ENCODE peak calls at places on chromosomes 5 and 9, in six cellular contexts. I, R, J, H, U and E are unnamed samples.
A peak's percentile ranks its signal among the peaks of the same experiment; 100 is the strongest.

GRCh38 chr5:84248013-84248412 is 136.7 kb downstream of the EDIL3 start:
- DNase-seq in I (no peak), R (no peak), J (no peak), H (no peak), U (no peak), E (no peak)

GRCh38 chr9:92671323-92671722 is 1.4 kb upstream of the IPPK start:
- DNase-seq in I (peak; percentile 15), R (peak; percentile 80), J (peak; percentile 92), H (no peak), U (no peak), E (peak; percentile 16)

GRCh38 chr9:129146441-129146933 is 31.6 kb downstream of the IER5L start:
- DNase-seq in I (no peak), R (no peak), J (no peak), H (no peak), U (no peak), E (no peak)

GRCh38 chr9:114166606-114167572 is 11.6 kb downstream of the COL27A1 start:
- DNase-seq in I (no peak), R (no peak), J (peak; percentile 28), H (no peak), U (no peak), E (no peak)

GRCh38 chr5:150352531-150353394 is 4.7 kb upstream of the TCOF1 start:
- DNase-seq in I (no peak), R (no peak), J (peak; percentile 76), H (no peak), U (no peak), E (no peak)

GRCh38 chr5:16879191-16879590 is 56.9 kb downstream of the MYO10 start:
- DNase-seq in I (no peak), R (no peak), J (no peak), H (no peak), U (no peak), E (no peak)

GRCh38 chr5:14806452-14806851 is 65.1 kb downstream of the ANKH start:
- DNase-seq in I (peak; percentile 28), R (no peak), J (peak; percentile 69), H (no peak), U (no peak), E (no peak)

GRCh38 chr5:67206381-67207328 is 10.1 kb upstream of the CD180 start:
- DNase-seq in I (no peak), R (peak; percentile 86), J (peak; percentile 97), H (peak; percentile 59), U (peak; percentile 64), E (peak; percentile 87)

GRCh38 chr5:36150676-36151433 is 832 bp downstream of the LMBRD2 start:
- DNase-seq in I (peak; percentile 57), R (peak; percentile 73), J (peak; percentile 54), H (peak; percentile 55), U (no peak), E (peak; percentile 92)

GRCh38 chr5:74266836-74267235 is 373.7 kb downstream of the ENC1 start:
- DNase-seq in I (no peak), R (no peak), J (no peak), H (no peak), U (no peak), E (no peak)

GRCh38 chr5:36647046-36647445 is 40.6 kb downstream of the SLC1A3 start:
- DNase-seq in I (no peak), R (no peak), J (peak; percentile 14), H (no peak), U (no peak), E (no peak)

GRCh38 chr9:134539613-134540012 is 102.0 kb upstream of the COL5A1 start:
- DNase-seq in I (no peak), R (no peak), J (no peak), H (no peak), U (no peak), E (no peak)

GRCh38 chr9:117677578-117677977 is 26.6 kb upstream of the TLR4 start:
- DNase-seq in I (no peak), R (no peak), J (no peak), H (no peak), U (no peak), E (no peak)

GRCh38 chr5:176407456-176408244 is 8.7 kb downstream of the CLTB start:
- DNase-seq in I (no peak), R (no peak), J (no peak), H (no peak), U (no peak), E (no peak)

GRCh38 chr5:6900828-6901227 is 187.6 kb downstream of the TENT4A start:
- DNase-seq in I (no peak), R (peak; percentile 4), J (no peak), H (no peak), U (no peak), E (no peak)